ENCODE peak calls at places on chromosomes 13 and 19, in ten cellular contexts. Z is pancreas, F is heart left ventricle, L is PC-3, J is neural progenitor cell, I is GM23248, R is psoas muscle, E is tibial nerve, U is left lung, A is left ventricle myocardium inferior. O is an unnamed sample. For H3K4me1, the result is how much of the 10 kb centered on the place peaks cover.

GRCh38 chr19:2629491-2630351 is 72.8 kb downstream of the GNG7 start:
- DNase-seq in F (no peak), R (no peak), A (no peak), I (no peak), Z (no peak), L (no peak), J (no peak), E (peak), U (no peak), O (no peak)

GRCh38 chr13:68125087-68125480 is 894.9 kb upstream of the PCDH9 start:
- DNase-seq in J (no peak), R (no peak), E (no peak), Z (no peak), F (no peak), U (no peak), A (no peak), I (no peak), L (no peak), O (no peak)

GRCh38 chr19:8161135-8161646 is 11.8 kb upstream of the FBN3 start:
- DNase-seq in R (no peak), J (peak), L (peak), E (no peak), Z (no peak), I (no peak), F (no peak), U (no peak), A (no peak), O (no peak)

GRCh38 chr19:10979950-10980349 is 19.1 kb downstream of the SMARCA4 start:
- DNase-seq in E (no peak), R (no peak), Z (no peak), F (no peak), L (no peak), J (no peak), U (no peak), I (peak), A (no peak), O (no peak)

GRCh38 chr19:10552596-10553053 is 8.9 kb downstream of the ATG4D start:
- DNase-seq in F (no peak), A (no peak), U (no peak), L (peak), R (no peak), I (peak), E (no peak), Z (no peak), J (no peak), O (no peak)

GRCh38 chr13:29434217-29434940 is 161.1 kb downstream of the SLC7A1 start:
- DNase-seq in J (no peak), E (no peak), L (no peak), Z (no peak), A (no peak), U (no peak), I (no peak), F (no peak), R (no peak), O (no peak)

GRCh38 chr13:90968510-90968909 is 379.0 kb upstream of the MIR17HG start:
- DNase-seq in J (peak), U (no peak), R (no peak), E (no peak), A (no peak), I (peak), Z (no peak), F (no peak), L (peak), O (no peak)

GRCh38 chr13:100987993-100988392 is 313.4 kb upstream of the TMTC4 start:
- DNase-seq in R (no peak), E (no peak), I (peak), Z (no peak), L (peak), J (peak), A (no peak), F (no peak), U (no peak), O (peak)

GRCh38 chr19:5023128-5023571 is 54.2 kb downstream of the KDM4B start:
- DNase-seq in A (peak), U (no peak), F (no peak), R (no peak), Z (no peak), L (no peak), J (no peak), I (peak), E (no peak), O (no peak)

GRCh38 chr19:38674388-38675133 is 27.1 kb downstream of the ACTN4 start:
- DNase-seq in I (peak), E (no peak), L (no peak), R (no peak), A (no peak), J (no peak), F (peak), Z (no peak), U (no peak), O (no peak)
- H3K27ac ChIP-seq in I (peak), E (peak), L (no peak), R (peak), A (peak), J (no peak), F (peak), Z (no peak), U (peak), O (no peak)

GRCh38 chr13:114115796-114116195 is 16.6 kb downstream of the RASA3 start:
- DNase-seq in R (no peak), U (peak), I (no peak), J (no peak), Z (no peak), E (no peak), L (no peak), A (no peak), F (no peak), O (no peak)
- H3K4me1 ChIP-seq in R (under half), U (under half), I (under half), J (under half), Z (under half), E (under half), L (under half), A (under half), F (under half), O (under half)

GRCh38 chr13:110342474-110342873 is 35.4 kb downstream of the COL4A2 start:
- DNase-seq in I (no peak), E (no peak), A (no peak), J (no peak), R (no peak), U (no peak), Z (no peak), F (no peak), L (no peak), O (no peak)
- H3K27ac ChIP-seq in I (no peak), E (no peak), A (peak), J (no peak), R (no peak), U (peak), Z (no peak), F (peak), L (peak), O (no peak)

DNA sequence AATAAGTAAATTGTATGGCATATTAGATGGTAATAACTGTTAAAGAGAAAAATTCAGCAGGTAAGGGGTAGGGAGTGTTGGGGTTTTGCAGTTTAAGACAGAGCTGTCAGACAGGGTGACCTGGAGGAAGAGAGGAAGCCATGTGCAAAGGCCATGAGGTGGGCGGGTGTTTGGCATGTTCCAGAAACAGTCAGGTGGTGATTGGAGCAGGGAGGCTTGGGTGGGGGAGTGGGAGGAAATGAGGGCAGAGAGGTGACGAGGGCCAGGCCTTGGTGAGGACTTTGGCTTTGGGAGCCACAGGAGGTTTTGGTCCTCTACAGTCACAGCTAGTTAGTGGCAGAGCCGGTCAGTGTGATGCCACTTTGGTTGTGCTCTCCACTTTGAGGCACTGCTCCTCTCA is 20.1 kb downstream of the RYR1 start:
- DNase-seq in J (no peak), I (no peak), R (no peak), U (no peak), F (no peak), E (no peak), A (no peak), Z (no peak), L (no peak), O (no peak)
- H3K4me1 ChIP-seq in J (under half), I (under half), R (under half), U (under half), F (under half), E (under half), A (under half), Z (under half), L (under half), O (under half)

GRCh38 chr19:23403581-23404324 is 8.5 kb upstream of the ZNF91 start:
- DNase-seq in F (no peak), L (no peak), I (no peak), R (no peak), Z (peak), U (no peak), E (no peak), J (peak), A (no peak), O (no peak)
- H3K27ac ChIP-seq in F (no peak), L (no peak), I (no peak), R (no peak), Z (no peak), U (no peak), E (no peak), J (no peak), A (no peak), O (no peak)

GRCh38 chr19:29672319-29672932 is 7.2 kb downstream of the PLEKHF1 start:
- DNase-seq in E (no peak), I (no peak), A (no peak), R (no peak), Z (no peak), L (no peak), J (no peak), F (no peak), U (no peak), O (no peak)
- H3K4me1 ChIP-seq in E (under half), I (under half), A (half or more), R (half or more), Z (under half), L (under half), J (under half), F (half or more), U (under half), O (under half)

DNA sequence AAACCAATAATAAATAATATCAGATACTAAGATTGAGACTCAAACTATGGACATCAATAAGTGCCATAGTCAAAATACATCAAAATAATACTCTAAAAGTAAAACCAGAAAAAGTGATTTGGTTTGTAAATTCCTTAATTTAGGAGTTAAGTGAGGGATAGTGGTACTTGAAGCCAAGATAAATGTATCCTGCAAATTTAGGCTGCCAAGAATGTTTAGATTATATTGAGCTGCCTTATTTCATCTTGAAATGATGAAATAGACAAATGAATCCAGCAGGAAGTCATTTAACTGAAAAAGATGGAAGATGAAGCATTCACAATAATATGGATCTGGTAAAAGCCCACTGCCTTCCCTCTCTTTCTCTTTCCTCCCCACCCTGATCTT is 112.3 kb downstream of the LRCH1 start:
- DNase-seq in J (no peak), E (no peak), Z (no peak), R (no peak), U (no peak), F (no peak), I (no peak), L (no peak), A (no peak), O (no peak)
- H3K27ac ChIP-seq in J (no peak), E (peak), Z (no peak), R (no peak), U (no peak), F (peak), I (no peak), L (peak), A (peak), O (no peak)

GRCh38 chr13:40344270-40345148 is 321.9 kb downstream of the FOXO1 start:
- DNase-seq in L (no peak), A (no peak), I (no peak), R (peak), F (no peak), J (no peak), Z (no peak), E (no peak), U (no peak), O (no peak)
- H3K4me1 ChIP-seq in L (under half), A (under half), I (under half), R (under half), F (under half), J (under half), Z (under half), E (under half), U (under half), O (under half)

DNA sequence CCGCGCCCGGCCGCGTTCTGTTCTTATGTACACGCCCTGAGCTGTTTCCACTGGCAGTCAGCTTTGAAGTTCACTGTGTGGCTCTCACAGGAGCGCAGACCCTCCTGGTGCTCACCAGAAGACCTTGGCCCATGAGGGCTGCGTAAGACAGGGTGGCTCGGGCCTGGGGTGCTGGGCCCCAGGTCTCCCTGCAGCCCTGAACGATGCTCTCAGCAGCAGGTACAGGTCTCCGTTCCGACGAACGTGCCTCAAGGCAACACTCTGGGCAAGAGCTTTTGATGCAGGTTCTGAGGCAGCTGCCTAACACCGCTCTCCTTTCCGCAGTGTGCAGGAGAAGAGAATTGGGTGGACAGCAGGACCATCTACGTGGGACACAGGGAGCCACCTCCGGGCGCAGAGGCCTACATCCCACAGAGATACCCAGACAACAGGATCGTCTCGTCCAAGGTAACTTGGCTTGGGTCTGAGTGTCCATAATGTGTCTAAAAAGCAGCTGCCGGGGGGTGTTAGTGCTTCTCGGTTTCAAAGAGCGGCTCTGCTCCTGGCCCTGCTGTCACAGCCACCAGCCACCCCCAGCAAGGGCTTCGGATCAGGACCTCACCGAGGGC is 95.1 kb downstream of the ATP11A start:
- DNase-seq in F (no peak), Z (no peak), I (no peak), A (no peak), R (no peak), J (no peak), E (no peak), L (no peak), U (no peak), O (no peak)
- H3K27ac ChIP-seq in F (no peak), Z (no peak), I (no peak), A (no peak), R (no peak), J (no peak), E (no peak), L (no peak), U (peak), O (no peak)

GRCh38 chr19:38734426-38735256 is 9.6 kb downstream of the CAPN12 start:
- DNase-seq in Z (peak), E (no peak), J (peak), I (peak), R (no peak), L (peak), A (no peak), U (peak), F (peak), O (no peak)

GRCh38 chr19:38733241-38733492 is 11.1 kb downstream of the CAPN12 start:
- DNase-seq in J (no peak), I (no peak), E (no peak), F (no peak), U (no peak), R (no peak), L (no peak), Z (no peak), A (no peak), O (no peak)

GRCh38 chr19:38733493-38734175 is 10.6 kb downstream of the CAPN12 start:
- DNase-seq in J (no peak), R (no peak), U (peak), I (peak), A (no peak), F (no peak), E (no peak), L (no peak), Z (peak), O (no peak)

GRCh38 chr19:38735257-38735686 is 9.0 kb downstream of the CAPN12 start:
- DNase-seq in E (no peak), J (peak), L (peak), F (peak), Z (peak), R (no peak), I (no peak), U (no peak), A (no peak), O (no peak)

GRCh38 chr19:38734176-38734425 is 10.2 kb downstream of the CAPN12 start:
- DNase-seq in U (peak), L (no peak), Z (peak), I (no peak), J (no peak), F (peak), R (no peak), E (no peak), A (no peak), O (no peak)
- H3K4me1 ChIP-seq in U (under half), L (under half), Z (under half), I (under half), J (under half), F (under half), R (under half), E (under half), A (half or more), O (under half)